ENCODE peak calls at places on chromosomes 2 and 18, in five cellular contexts. J, O, A, X and W are unnamed samples.

GRCh38 chr2:64653174-64654062 is at the start of gene SERTAD2:
- DNase-seq in O (peak), X (peak), A (peak), J (peak), W (peak)

GRCh38 chr2:64542071-64543005 is 18.2 kb downstream of the AFTPH start:
- DNase-seq in X (no peak), A (no peak), O (no peak), J (no peak), W (no peak)

GRCh38 chr2:28558421-28558820 is 62.6 kb downstream of the PLB1 start:
- DNase-seq in X (no peak), O (no peak), A (no peak), J (no peak), W (no peak)

GRCh38 chr2:1674276-1674675 is 70.0 kb downstream of the PXDN start:
- DNase-seq in O (no peak), A (no peak), J (no peak), X (no peak), W (no peak)

GRCh38 chr18:23398401-23398800 is 54.7 kb upstream of the RIOK3 start:
- DNase-seq in A (no peak), J (no peak), O (peak), X (no peak), W (no peak)

GRCh38 chr2:168058675-168059074 is 188.7 kb downstream of the STK39 start:
- DNase-seq in J (no peak), A (no peak), O (no peak), X (no peak), W (no peak)

GRCh38 chr2:170714156-170715061 is 728 bp upstream of the SP5 start:
- DNase-seq in J (peak), X (peak), O (no peak), A (peak), W (no peak)

GRCh38 chr2:132383956-132384355 is 32.6 kb upstream of the GPR39 start:
- DNase-seq in X (no peak), O (no peak), J (no peak), A (no peak), W (no peak)

GRCh38 chr18:46411862-46412690 is 244.9 kb downstream of the LOXHD1 start:
- DNase-seq in X (no peak), O (no peak), J (peak), A (no peak), W (no peak)

GRCh38 chr2:165857881-165858280 is 63.8 kb upstream of the GALNT3 start:
- DNase-seq in X (no peak), J (no peak), A (no peak), O (peak), W (no peak)

GRCh38 chr2:16039823-16040222 is 99.5 kb downstream of the MYCN start:
- DNase-seq in O (no peak), J (no peak), X (no peak), A (no peak), W (no peak)

GRCh38 chr2:46331099-46331766 is 34.0 kb downstream of the EPAS1 start:
- DNase-seq in X (no peak), J (no peak), A (no peak), O (peak), W (no peak)

GRCh38 chr2:160534996-160535395 is 41.4 kb upstream of the RBMS1 start:
- DNase-seq in X (no peak), O (no peak), A (no peak), J (no peak), W (no peak)

GRCh38 chr18:9952633-9953416 is 39.0 kb downstream of the VAPA start:
- DNase-seq in O (peak), X (no peak), J (no peak), A (no peak), W (no peak)

GRCh38 chr2:208358758-208359631 is 47.6 kb upstream of the PTH2R start:
- DNase-seq in J (peak), X (peak), A (no peak), O (no peak), W (no peak)

GRCh38 chr2:75729861-75730260 is 19.1 kb upstream of the GCFC2 start:
- DNase-seq in X (no peak), A (no peak), O (peak), J (no peak), W (no peak)

GRCh38 chr18:7273301-7273911 is 42.5 kb downstream of the LRRC30 start:
- DNase-seq in O (peak), A (no peak), X (no peak), J (no peak), W (no peak)

GRCh38 chr2:127678991-127679390 is 3.7 kb upstream of the LIMS2 start:
- DNase-seq in O (no peak), J (no peak), X (no peak), A (no peak), W (no peak)

GRCh38 chr2:213229814-213230213 is 54.5 kb upstream of the SPAG16 start:
- DNase-seq in A (no peak), X (no peak), J (no peak), O (peak), W (no peak)

GRCh38 chr2:47904903-47905453 is 1.3 kb downstream of the FBXO11 start:
- DNase-seq in X (no peak), O (no peak), J (no peak), A (peak), W (no peak)

GRCh38 chr2:228369400-228370031 is 188.0 kb upstream of the SPHKAP start:
- DNase-seq in X (no peak), A (no peak), O (no peak), J (no peak), W (no peak)

GRCh38 chr2:20663196-20664070 is 3.5 kb upstream of the GDF7 start:
- DNase-seq in J (peak), A (no peak), X (no peak), O (no peak), W (no peak)

GRCh38 chr2:229798446-229799147 is 84.2 kb upstream of the DNER start:
- DNase-seq in O (no peak), X (no peak), J (no peak), A (no peak), W (no peak)

GRCh38 chr18:36408606-36409005 is 111.1 kb downstream of the FHOD3 start:
- DNase-seq in X (no peak), J (no peak), O (no peak), A (no peak), W (no peak)

GRCh38 chr18:52499646-52500045 is 159.6 kb downstream of the DCC start:
- DNase-seq in O (no peak), X (no peak), A (no peak), J (no peak), W (no peak)

GRCh38 chr2:231673348-231673770 is 35.0 kb upstream of the PTMA start:
- DNase-seq in O (peak), J (peak), A (no peak), X (peak), W (peak)
- H2BK12ac ChIP-seq in O (peak), J (peak), A (no peak), X (peak), W (peak)

GRCh38 chr18:21205695-21206094 is 36.3 kb upstream of the GREB1L start:
- DNase-seq in J (no peak), A (no peak), X (no peak), O (no peak), W (no peak)

GRCh38 chr18:21203842-21204241 is 38.2 kb upstream of the GREB1L start:
- DNase-seq in O (no peak), A (no peak), J (no peak), X (no peak), W (no peak)

DNA sequence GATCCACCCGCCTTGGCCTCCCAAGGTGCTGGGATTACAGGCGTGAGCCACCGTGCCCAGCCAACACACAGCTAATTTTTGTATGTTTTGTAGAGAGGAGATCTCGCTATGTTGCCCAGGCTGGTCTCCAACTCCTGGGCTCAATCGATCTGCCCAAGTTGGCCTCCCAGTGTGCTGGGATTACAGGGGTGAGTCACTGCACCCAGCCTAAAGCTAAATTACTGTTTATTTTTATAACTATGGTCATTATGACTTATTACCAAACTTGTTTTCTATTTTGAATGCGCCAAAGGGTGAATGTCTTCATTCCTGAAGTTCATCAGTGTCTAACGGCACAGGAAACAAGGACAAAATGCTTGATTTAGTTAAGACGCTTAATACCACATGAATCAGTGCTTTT is 38.9 kb upstream of the GREB1L start:
- DNase-seq in X (no peak), A (no peak), O (no peak), J (no peak), W (peak)
- H2BK12ac ChIP-seq in X (no peak), A (no peak), O (no peak), J (no peak), W (no peak)

DNA sequence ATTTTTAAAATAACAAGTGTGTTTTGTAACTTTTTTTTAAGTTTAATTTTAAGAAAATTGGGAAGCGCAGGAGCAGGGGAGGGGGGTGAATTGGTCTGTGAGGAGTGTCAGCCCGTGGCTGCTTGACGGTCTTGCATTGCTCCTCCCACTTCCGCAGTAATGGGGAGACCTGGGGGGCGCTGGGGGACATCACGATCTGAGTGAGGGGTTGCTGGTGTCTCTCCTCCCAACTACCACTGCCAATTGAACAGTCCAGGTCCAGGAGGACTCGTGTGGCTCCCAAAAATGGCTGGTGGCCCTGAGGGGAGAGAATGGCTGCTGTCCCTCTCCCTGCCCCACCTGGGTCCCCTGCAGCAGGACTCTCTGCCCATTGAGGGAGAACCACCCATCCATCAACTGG is 57.4 kb upstream of the SMAD7 start:
- DNase-seq in O (no peak), A (no peak), X (no peak), J (no peak), W (no peak)
- H2BK12ac ChIP-seq in O (no peak), A (no peak), X (peak), J (no peak), W (peak)

DNA sequence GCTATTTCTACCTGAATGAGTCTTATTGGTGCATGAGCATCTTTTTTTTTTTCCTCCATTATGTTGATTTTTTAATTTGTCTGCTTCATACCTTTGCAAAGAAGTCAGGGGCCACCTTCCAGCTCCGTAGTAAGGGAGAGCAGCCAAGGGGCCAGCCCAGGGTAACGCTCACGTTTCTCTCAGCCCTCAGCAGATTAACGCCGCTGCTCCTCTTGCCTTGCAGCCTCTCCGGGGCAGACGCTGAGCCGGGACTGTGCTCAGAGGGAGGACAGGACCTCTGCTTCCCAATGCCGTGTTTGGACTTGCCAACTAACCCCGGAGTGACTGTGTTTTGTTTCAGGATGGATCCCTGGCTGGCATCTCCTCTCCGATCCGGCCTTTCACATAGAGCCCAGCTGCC is 241.7 kb downstream of the ATAD2B start:
- DNase-seq in A (no peak), X (no peak), O (no peak), J (no peak), W (no peak)
- H2BK12ac ChIP-seq in A (no peak), X (no peak), O (no peak), J (no peak), W (no peak)

GRCh38 chr18:79375441-79375840 is 20.3 kb upstream of the NFATC1 start:
- DNase-seq in X (no peak), J (no peak), O (no peak), A (no peak), W (no peak)

GRCh38 chr18:79378416-79379250 is 17.1 kb upstream of the NFATC1 start:
- DNase-seq in X (peak), A (peak), J (peak), O (peak), W (peak)

GRCh38 chr18:79374408-79375171 is 21.1 kb upstream of the NFATC1 start:
- DNase-seq in O (no peak), X (no peak), A (no peak), J (no peak), W (no peak)

GRCh38 chr18:79379251-79379905 is 16.4 kb upstream of the NFATC1 start:
- DNase-seq in O (no peak), A (no peak), J (no peak), X (no peak), W (no peak)

GRCh38 chr18:79377187-79377891 is 18.4 kb upstream of the NFATC1 start:
- DNase-seq in O (no peak), J (peak), X (no peak), A (no peak), W (no peak)
- H2BK12ac ChIP-seq in O (no peak), J (no peak), X (no peak), A (no peak), W (no peak)

GRCh38 chr18:33906046-33906445 is 318.7 kb downstream of the NOL4 start:
- DNase-seq in A (no peak), X (no peak), O (no peak), J (no peak), W (no peak)

GRCh38 chr18:33900638-33901037 is 322.6 kb downstream of the ASXL3 start:
- DNase-seq in A (no peak), O (no peak), J (no peak), X (no peak), W (no peak)

GRCh38 chr18:33898427-33898826 is 320.4 kb downstream of the ASXL3 start:
- DNase-seq in X (no peak), J (no peak), O (no peak), A (no peak), W (no peak)

DNA sequence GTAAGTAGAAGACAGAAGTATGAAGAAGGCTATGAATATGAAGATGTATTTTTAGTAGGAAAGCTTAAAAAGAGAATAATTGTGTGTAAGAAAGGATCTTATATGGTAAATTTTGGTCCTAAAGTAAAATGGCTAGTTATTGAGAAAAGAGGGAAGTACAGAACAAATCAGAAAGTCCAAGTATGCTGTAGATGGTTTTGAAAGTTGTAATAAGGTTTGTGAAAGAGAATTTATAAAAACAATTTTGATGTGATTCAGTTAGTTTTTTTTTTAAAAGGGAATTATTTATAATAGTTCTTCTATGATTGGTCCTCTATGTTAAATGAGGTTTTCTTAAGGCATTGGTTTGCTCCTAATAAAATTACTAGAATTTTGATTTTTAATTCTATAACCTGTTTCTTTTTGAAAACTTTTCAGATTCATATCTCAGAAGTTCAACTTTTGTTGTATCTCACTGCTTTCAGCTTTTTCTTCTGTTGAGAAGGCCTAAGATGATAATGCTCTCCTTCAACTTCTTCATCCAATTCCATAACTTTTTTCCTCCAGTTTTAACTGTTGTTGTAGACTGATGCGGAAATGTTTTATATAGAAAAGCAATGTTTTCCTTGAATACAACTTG is 322.7 kb downstream of the NOL4 start:
- DNase-seq in J (no peak), O (no peak), A (no peak), X (no peak), W (no peak)
- H2BK12ac ChIP-seq in J (no peak), O (no peak), A (no peak), X (no peak), W (no peak)

GRCh38 chr18:58669731-58670379 is 1.4 kb upstream of the MALT1 start:
- DNase-seq in A (no peak), J (no peak), O (peak), X (no peak), W (no peak)

GRCh38 chr18:58668897-58669296 is 2.4 kb upstream of the MALT1 start:
- DNase-seq in A (no peak), O (peak), X (no peak), J (no peak), W (no peak)

GRCh38 chr18:58670561-58671121 is 624 bp upstream of the MALT1 start:
- DNase-seq in J (no peak), O (no peak), A (no peak), X (peak), W (no peak)

GRCh38 chr18:58666176-58666575 is 5.1 kb upstream of the MALT1 start:
- DNase-seq in J (no peak), X (no peak), O (no peak), A (no peak), W (no peak)

DNA sequence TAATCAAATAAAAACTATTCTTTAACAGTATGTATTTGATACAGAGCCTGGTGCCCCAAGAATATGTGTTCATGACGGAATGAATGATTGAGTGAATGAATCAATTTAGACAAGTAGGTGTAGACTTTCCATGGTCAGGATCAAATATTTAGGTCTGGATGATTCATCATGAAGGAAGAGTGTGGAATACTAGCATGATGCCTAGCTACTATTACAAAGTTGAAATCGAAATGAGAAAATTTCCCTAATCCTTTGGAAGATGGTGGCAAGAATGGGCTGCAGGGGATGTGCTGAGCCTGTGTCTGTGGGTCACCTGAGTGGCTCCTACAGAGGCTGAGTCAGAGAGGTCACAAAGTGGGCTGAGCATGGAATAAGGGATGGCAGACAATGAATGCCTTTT is 3.1 kb upstream of the MALT1 start:
- DNase-seq in X (no peak), A (no peak), J (no peak), O (no peak), W (no peak)
- H2BK12ac ChIP-seq in X (peak), A (no peak), J (no peak), O (no peak), W (no peak)